ENCODE peak calls at places on chromosome X, in ten cellular contexts. K, D, L, H, J, W, Q, Z, A and F are unnamed samples.

GRCh38 chrX:112841114-112841819 is 636 bp upstream of the AMOT start:
- DNase-seq in K (peak), D (peak), L (peak), H (peak), J (peak), W (peak), Q (peak), Z (no peak), A (peak), F (peak)

GRCh38 chrX:77785746-77786548 is at the start of gene ATRX:
- DNase-seq in K (no peak), D (peak), L (peak), H (peak), J (peak), W (peak), Q (peak), Z (no peak), A (peak), F (peak)

GRCh38 chrX:129480889-129481288 is 42.4 kb downstream of the SMARCA1 start:
- DNase-seq in K (no peak), D (no peak), L (no peak), H (no peak), J (no peak), W (no peak), Q (no peak), Z (no peak), A (no peak), F (no peak)

GRCh38 chrX:22323541-22323940 is 50.8 kb downstream of the CBLL2 start:
- DNase-seq in K (no peak), D (no peak), L (peak), H (peak), J (peak), W (no peak), Q (no peak), Z (no peak), A (no peak), F (no peak)

GRCh38 chrX:115322375-115322774 is 32.9 kb downstream of the LUZP4 start:
- DNase-seq in K (no peak), D (no peak), L (no peak), H (no peak), J (no peak), W (no peak), Q (peak), Z (no peak), A (no peak), F (no peak)

GRCh38 chrX:16743604-16744325 is 24.4 kb downstream of the SYAP1 start:
- DNase-seq in K (no peak), D (no peak), L (peak), H (peak), J (peak), W (no peak), Q (no peak), Z (no peak), A (no peak), F (no peak)

GRCh38 chrX:110346681-110347080 is 12.0 kb upstream of the RTL9 start:
- DNase-seq in K (no peak), D (no peak), L (no peak), H (no peak), J (no peak), W (no peak), Q (no peak), Z (no peak), A (no peak), F (no peak)

GRCh38 chrX:153638436-153639176 is 8.4 kb upstream of the DUSP9 start:
- DNase-seq in K (no peak), D (no peak), L (no peak), H (no peak), J (no peak), W (no peak), Q (no peak), Z (no peak), A (no peak), F (no peak)

GRCh38 chrX:108216405-108216804 is 124.8 kb downstream of the ATG4A start:
- DNase-seq in K (no peak), D (no peak), L (peak), H (no peak), J (no peak), W (no peak), Q (no peak), Z (no peak), A (no peak), F (no peak)

GRCh38 chrX:18377802-18378201 is 23.3 kb upstream of the SCML2 start:
- DNase-seq in K (no peak), D (no peak), L (no peak), H (peak), J (no peak), W (no peak), Q (peak), Z (no peak), A (no peak), F (no peak)

GRCh38 chrX:45017946-45018345 is 145.0 kb downstream of the KDM6A start:
- DNase-seq in K (no peak), D (no peak), L (no peak), H (no peak), J (no peak), W (no peak), Q (no peak), Z (no peak), A (no peak), F (no peak)

GRCh38 chrX:120456973-120457372 is 12.1 kb downstream of the LAMP2 start:
- DNase-seq in K (no peak), D (no peak), L (peak), H (peak), J (no peak), W (no peak), Q (peak), Z (no peak), A (no peak), F (no peak)

GRCh38 chrX:74248889-74249288 is 55.1 kb upstream of the ZCCHC13 start:
- DNase-seq in K (no peak), D (no peak), L (no peak), H (peak), J (no peak), W (no peak), Q (no peak), Z (no peak), A (no peak), F (no peak)

GRCh38 chrX:17656035-17656418 is 81.3 kb upstream of the SCML1 start:
- DNase-seq in K (no peak), D (no peak), L (no peak), H (peak), J (no peak), W (no peak), Q (no peak), Z (no peak), A (no peak), F (no peak)

GRCh38 chrX:10833299-10834169 is 213.1 kb upstream of the MID1 start:
- DNase-seq in K (no peak), D (no peak), L (peak), H (peak), J (peak), W (peak), Q (no peak), Z (no peak), A (no peak), F (no peak)

GRCh38 chrX:4253092-4253491 is 539.6 kb upstream of the PRKX start:
- DNase-seq in K (no peak), D (no peak), L (no peak), H (no peak), J (no peak), W (no peak), Q (no peak), Z (no peak), A (no peak), F (no peak)